ENCODE peak calls at places on chromosomes 16 and 17, in four cellular contexts. O, W, E and I are unnamed samples.

GRCh38 chr16:79982356-79982755 is 381.8 kb upstream of the MAF start:
- DNase-seq in O (no peak), W (no peak), E (no peak), I (no peak)

GRCh38 chr17:78400581-78401240 is 22.3 kb downstream of the PGS1 start:
- DNase-seq in O (no peak), W (no peak), E (no peak), I (no peak)

GRCh38 chr17:78342438-78343098 is 17.3 kb downstream of the SOCS3 start:
- DNase-seq in O (peak), W (peak), E (peak), I (no peak)

GRCh38 chr16:30585400-30586191 is at the start of gene ZNF785:
- DNase-seq in O (peak), W (peak), E (peak), I (peak)

GRCh38 chr16:29198231-29198630 is 208.3 kb downstream of the NPIPB11 start:
- DNase-seq in O (no peak), W (peak), E (no peak), I (peak)

GRCh38 chr17:70037498-70037897 is 37.5 kb upstream of the KCNJ16 start:
- DNase-seq in O (no peak), W (no peak), E (no peak), I (no peak)

GRCh38 chr17:61324540-61324868 is 75.1 kb upstream of the TBX2 start:
- DNase-seq in O (no peak), W (no peak), E (peak), I (no peak)

GRCh38 chr17:48429156-48429555 is 858 bp downstream of the SKAP1 start:
- DNase-seq in O (no peak), W (no peak), E (no peak), I (no peak)

GRCh38 chr16:57061084-57061905 is 31.1 kb upstream of the CPNE2 start:
- DNase-seq in O (peak), W (peak), E (peak), I (peak)

GRCh38 chr16:23026777-23027362 is 122.4 kb downstream of the USP31 start:
- DNase-seq in O (no peak), W (no peak), E (peak), I (no peak)

GRCh38 chr17:54968954-54969400 is 412 bp downstream of the STXBP4 start:
- DNase-seq in O (no peak), W (peak), E (peak), I (peak)

GRCh38 chr16:12083625-12084024 is 107.1 kb downstream of the SNX29 start:
- DNase-seq in O (no peak), W (peak), E (no peak), I (no peak)

GRCh38 chr16:57775661-57776469 is 26.4 kb downstream of the KIFC3 start:
- DNase-seq in O (no peak), W (peak), E (no peak), I (peak)

GRCh38 chr17:68053237-68054030 is 17.9 kb downstream of the KPNA2 start:
- DNase-seq in O (no peak), W (peak), E (peak), I (no peak)

GRCh38 chr16:58119509-58119845 is 9.7 kb downstream of the CFAP20 start:
- DNase-seq in O (no peak), W (no peak), E (no peak), I (no peak)

GRCh38 chr17:45334231-45334630 is 17.4 kb upstream of the MAP3K14 start:
- DNase-seq in O (no peak), W (no peak), E (no peak), I (peak)

GRCh38 chr17:80845863-80846671 is 145.6 kb upstream of the CHMP6 start:
- DNase-seq in O (peak), W (no peak), E (no peak), I (peak)

GRCh38 chr17:35973333-35974260 is 7.7 kb downstream of the CCL16 start:
- DNase-seq in O (peak), W (no peak), E (peak), I (no peak)

GRCh38 chr17:3602499-3602898 is 6.7 kb downstream of the TRPV1 start:
- DNase-seq in O (peak), W (peak), E (peak), I (no peak)

GRCh38 chr17:3655766-3656165 is 12.6 kb downstream of the TAX1BP3 start:
- DNase-seq in O (no peak), W (no peak), E (no peak), I (no peak)

GRCh38 chr16:58339452-58339938 is 44.7 kb upstream of the PRSS54 start:
- DNase-seq in O (no peak), W (no peak), E (peak), I (no peak)

GRCh38 chr16:86466695-86467406 is 43.5 kb upstream of the FOXF1 start:
- DNase-seq in O (no peak), W (no peak), E (peak), I (peak)

GRCh38 chr16:57711331-57711730 is 16.7 kb downstream of the DRC7 start:
- DNase-seq in O (no peak), W (peak), E (no peak), I (no peak)

GRCh38 chr16:81551141-81551808 is 106.7 kb downstream of the CMIP start:
- DNase-seq in O (no peak), W (peak), E (peak), I (no peak)

GRCh38 chr17:35011671-35012216 is 31.4 kb downstream of the LIG3 start:
- DNase-seq in O (no peak), W (no peak), E (no peak), I (no peak)

GRCh38 chr16:30335598-30336474 is 19.3 kb downstream of the CD2BP2 start:
- DNase-seq in O (peak), W (no peak), E (peak), I (peak)

GRCh38 chr16:47142469-47143328 is 1.0 kb downstream of the NETO2 start:
- DNase-seq in O (peak), W (peak), E (peak), I (peak)

GRCh38 chr16:4087099-4087885 is 28.9 kb downstream of the ADCY9 start:
- DNase-seq in O (no peak), W (no peak), E (no peak), I (no peak)

GRCh38 chr16:4086153-4086552 is 30.1 kb downstream of the ADCY9 start:
- DNase-seq in O (no peak), W (no peak), E (no peak), I (peak)

GRCh38 chr16:4089251-4089810 is 26.9 kb downstream of the ADCY9 start:
- DNase-seq in O (no peak), W (no peak), E (no peak), I (peak)

GRCh38 chr16:4089811-4090293 is 26.4 kb downstream of the ADCY9 start:
- DNase-seq in O (no peak), W (no peak), E (no peak), I (peak)

GRCh38 chr16:4087990-4088577 is 28.2 kb downstream of the ADCY9 start:
- DNase-seq in O (no peak), W (peak), E (no peak), I (peak)
- H3K4me3 ChIP-seq in O (no peak), W (no peak), E (no peak), I (no peak)

GRCh38 chr17:76866774-76867577 is 1.2 kb upstream of the MGAT5B start:
- DNase-seq in O (no peak), W (no peak), E (peak), I (no peak)

GRCh38 chr17:76868669-76869208 is 535 bp downstream of the MGAT5B start:
- DNase-seq in O (no peak), W (no peak), E (peak), I (no peak)

GRCh38 chr17:76868176-76868668 is at the start of gene MGAT5B:
- DNase-seq in O (peak), W (peak), E (peak), I (peak)

GRCh38 chr17:76866203-76866602 is 2.0 kb upstream of the MGAT5B start:
- DNase-seq in O (no peak), W (no peak), E (no peak), I (no peak)

DNA sequence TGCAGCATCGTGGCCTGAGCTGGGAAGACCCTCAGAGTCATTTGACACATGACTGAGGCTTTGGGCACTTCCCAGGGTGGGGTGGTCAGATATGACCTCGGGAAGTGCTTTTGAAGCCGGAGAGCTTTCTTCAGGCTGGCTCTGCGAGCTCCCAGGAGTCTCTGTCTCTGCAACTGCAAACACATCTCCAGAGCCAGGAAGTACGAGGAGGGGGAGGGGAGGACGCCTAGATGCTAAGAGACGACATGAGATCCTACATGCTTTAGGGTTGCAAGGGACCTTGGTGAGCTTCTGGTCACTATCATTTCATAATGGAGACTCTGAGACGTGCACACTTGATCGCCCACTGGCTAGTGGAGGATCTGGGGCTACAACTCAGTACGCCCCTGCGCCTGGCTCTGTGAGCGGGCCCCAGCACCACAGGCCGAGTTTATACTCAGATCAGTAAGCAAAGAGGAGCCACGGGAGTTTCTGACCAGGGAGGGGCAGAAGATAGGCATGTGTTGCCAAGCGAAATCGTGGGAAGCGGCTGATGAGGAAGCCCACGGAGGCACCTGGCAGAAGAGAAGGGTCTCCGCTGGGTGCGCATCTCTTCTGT is 527 bp upstream of the MGAT5B start:
- DNase-seq in O (no peak), W (no peak), E (peak), I (no peak)
- H3K4me3 ChIP-seq in O (peak), W (no peak), E (no peak), I (no peak)

GRCh38 chr16:85395207-85395912 is 217.8 kb upstream of the GSE1 start:
- DNase-seq in O (peak), W (peak), E (peak), I (peak)
- H3K4me3 ChIP-seq in O (no peak), W (no peak), E (no peak), I (no peak)

DNA sequence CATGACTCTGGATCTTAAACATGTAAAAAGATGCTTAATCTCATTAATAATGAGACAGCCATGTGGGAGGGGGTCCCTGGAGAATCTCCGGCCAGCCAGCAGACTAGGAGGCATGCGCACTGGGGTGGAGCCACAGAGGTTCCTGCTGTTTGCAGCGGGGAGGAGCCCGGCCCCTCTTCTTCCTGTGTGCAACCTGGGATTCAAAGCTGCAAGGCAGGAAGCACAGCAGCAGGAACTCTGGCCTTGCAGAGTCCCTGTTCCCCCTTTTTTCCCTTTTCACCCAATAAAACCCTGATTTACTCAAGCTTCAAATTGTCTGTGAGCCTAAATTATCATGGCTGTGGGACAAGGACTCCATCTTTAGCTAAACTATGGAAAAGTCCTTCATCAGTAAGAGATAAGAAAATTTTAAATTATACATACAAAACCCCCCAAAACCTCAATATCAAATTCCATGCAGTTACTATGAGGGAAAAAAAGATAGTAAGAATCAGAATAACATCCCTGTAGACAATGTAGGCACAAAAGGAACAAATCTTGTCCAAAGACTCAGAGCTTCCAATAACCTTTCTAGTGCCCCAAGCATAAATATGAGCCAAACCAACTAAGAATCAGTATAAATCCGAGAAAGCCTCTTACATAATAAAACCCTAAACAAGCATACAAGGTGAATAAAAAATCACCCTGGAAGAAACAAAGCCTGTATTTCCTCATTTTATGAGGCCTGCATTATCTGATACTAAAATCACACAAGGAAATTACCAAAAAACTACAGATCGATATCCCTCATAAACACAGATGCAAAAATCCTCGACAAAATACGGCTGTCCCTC is 12.1 kb downstream of the CFDP1 start:
- DNase-seq in O (peak), W (peak), E (peak), I (peak)
- H3K4me3 ChIP-seq in O (no peak), W (no peak), E (no peak), I (no peak)

DNA sequence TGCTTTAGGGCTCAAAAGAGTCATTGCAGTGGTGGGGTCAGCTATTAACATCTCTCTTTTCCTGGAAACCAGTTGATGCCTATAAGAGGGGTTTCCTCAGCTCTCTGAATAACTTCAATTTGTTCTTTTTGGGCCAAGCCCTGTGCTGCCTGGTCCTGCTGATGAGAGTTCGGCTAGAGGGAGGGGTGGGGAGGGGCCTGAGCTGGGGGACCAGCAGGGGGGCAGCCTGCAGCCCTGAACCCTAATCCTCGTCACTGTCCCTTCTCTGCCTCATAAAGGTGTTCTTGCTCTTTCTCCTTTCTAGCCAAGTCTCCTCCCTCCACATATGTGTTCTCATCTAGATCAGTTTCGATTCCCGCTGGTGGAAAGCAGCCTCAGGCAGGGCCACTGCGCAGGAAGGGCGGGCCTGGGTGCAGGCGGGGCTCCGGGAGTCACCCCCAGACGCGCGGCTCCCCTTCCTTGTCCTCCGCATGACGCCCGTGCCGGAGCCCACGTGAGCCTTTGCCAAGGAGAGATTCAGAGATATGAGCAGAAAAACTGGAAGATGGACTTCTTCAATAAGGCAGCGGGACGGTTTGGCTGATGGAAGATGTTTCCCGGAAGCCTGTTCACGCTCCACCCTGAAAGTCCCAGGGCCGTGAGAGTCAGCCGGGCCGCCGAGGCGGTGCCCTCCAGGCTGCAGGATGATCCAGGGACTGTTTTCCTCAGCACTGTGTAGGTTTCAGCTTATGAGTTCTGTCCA is 15.0 kb upstream of the RHOT1 start:
- DNase-seq in O (peak), W (peak), E (peak), I (peak)
- H3K4me3 ChIP-seq in O (peak), W (peak), E (peak), I (peak)

DNA sequence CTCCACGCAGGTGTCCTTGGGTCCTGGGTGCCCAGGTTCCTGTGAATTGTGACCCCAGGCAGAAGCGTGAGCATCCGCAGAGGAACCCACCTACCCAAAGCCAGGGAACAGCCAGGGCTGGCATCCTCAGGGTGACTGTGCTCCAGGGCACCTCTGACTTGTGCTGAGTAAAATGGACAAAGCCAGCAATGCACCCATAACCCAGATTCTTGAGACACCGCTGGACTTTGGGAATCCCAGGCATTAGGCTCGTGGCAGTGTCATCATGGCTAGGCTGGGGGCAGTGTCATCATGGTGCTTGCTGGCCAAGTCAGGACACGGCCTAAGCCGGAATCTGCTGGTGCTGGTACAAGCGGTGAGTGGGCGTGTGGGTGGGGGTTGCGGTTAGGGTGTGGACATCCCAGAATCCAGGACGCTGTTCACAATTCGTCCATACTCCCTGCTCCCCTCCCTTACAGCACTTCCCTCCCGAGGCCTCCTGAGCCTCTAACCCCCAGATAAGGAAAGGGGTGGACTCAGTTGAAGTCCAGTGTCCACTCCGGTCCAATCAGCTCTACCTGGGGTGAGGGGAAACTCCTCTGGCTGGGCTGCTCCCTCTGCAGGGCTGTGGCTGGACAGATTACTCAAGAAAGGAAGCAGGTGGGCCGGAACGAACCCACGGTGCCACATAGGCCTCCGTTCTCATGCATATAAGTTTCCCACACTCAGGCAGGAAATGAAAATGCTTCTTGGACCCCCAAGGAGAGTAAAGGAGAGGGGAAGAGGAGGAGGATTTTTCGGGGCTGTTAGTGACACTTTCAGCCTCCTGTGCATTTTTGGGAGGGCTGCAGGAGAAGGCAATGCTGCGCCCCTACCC is 138.9 kb downstream of the SEC14L1 start:
- DNase-seq in O (no peak), W (no peak), E (peak), I (peak)
- H3K4me3 ChIP-seq in O (no peak), W (no peak), E (no peak), I (peak)

DNA sequence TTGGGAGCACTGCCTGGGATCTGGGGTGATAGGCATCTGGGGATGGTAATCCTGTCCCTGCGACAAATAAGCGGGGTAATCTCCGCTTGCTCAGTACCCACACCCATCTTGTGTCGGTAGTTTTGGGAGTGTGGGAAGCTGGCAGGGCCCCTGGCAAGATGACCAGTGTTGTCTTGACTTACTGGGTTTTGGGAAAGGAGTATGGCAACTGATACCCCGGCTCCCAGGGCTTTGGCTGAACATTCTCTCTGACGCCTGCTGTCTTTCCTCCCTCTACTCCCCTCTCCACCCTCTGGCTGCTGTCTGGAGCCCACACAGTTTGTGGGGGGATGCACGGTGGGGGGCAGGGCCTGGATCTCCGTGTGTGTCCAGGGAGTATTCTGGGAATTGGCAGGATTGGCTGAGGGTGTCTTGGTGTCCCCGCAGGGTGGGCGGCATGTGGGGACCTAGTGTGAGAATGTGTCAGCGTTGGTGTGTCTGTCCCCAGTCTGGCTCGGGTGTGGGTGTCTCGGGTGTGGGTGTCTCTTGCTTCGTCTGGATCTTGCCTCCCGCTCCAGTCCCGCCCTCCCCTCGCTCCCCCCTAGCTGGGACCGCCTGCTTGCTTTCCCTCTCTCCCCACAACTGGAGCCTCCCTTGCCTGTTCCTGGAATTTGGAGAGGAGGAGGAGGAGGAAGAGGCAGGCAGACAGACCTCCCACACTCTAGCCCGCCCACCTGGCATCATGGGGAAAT is 12.0 kb downstream of the RARA start:
- DNase-seq in O (no peak), W (peak), E (no peak), I (peak)
- H3K4me3 ChIP-seq in O (no peak), W (no peak), E (peak), I (no peak)